ENCODE peak calls at places on chromosome 11, in four cellular contexts. One of them, this sample, is unnamed.

GRCh38 chr11:124075841-124076571 is 34.9 kb upstream of the OR10G7 start:
- DNase-seq in K562: no peak
- DNase-seq in HepG2: no peak
- DNase-seq in IMR-90: no peak
- DNase-seq in this sample: peak; percentile 3

GRCh38 chr11:109405671-109406070 is 16.3 kb upstream of the C11orf87 start:
- DNase-seq in K562: no peak
- DNase-seq in HepG2: no peak
- DNase-seq in IMR-90: peak; percentile 73
- DNase-seq in this sample: no peak

GRCh38 chr11:57649826-57650738 is at the start of gene YPEL4:
- DNase-seq in K562: peak; percentile 82
- DNase-seq in HepG2: no peak
- DNase-seq in IMR-90: peak; percentile 83
- DNase-seq in this sample: peak; percentile 57

GRCh38 chr11:64762277-64762915 is 2.6 kb upstream of the PYGM start:
- DNase-seq in K562: no peak
- DNase-seq in HepG2: no peak
- DNase-seq in IMR-90: no peak
- DNase-seq in this sample: no peak

GRCh38 chr11:4441500-4441899 is 7.6 kb upstream of the OR52K2 start:
- DNase-seq in K562: no peak
- DNase-seq in HepG2: no peak
- DNase-seq in IMR-90: no peak
- DNase-seq in this sample: no peak

GRCh38 chr11:33722579-33723234 is 13.5 kb downstream of the CD59 start:
- DNase-seq in K562: peak; percentile 45
- DNase-seq in HepG2: no peak
- DNase-seq in IMR-90: peak; percentile 80
- DNase-seq in this sample: no peak

GRCh38 chr11:57658023-57658361 is 430 bp downstream of the CLP1 start:
- DNase-seq in K562: no peak
- DNase-seq in HepG2: no peak
- DNase-seq in IMR-90: no peak
- DNase-seq in this sample: no peak

GRCh38 chr11:76193219-76193618 is 13.1 kb downstream of the WNT11 start:
- DNase-seq in K562: peak; percentile 72
- DNase-seq in HepG2: no peak
- DNase-seq in IMR-90: no peak
- DNase-seq in this sample: no peak

GRCh38 chr11:10387209-10388083 is 67.6 kb upstream of the AMPD3 start:
- DNase-seq in K562: no peak
- DNase-seq in HepG2: no peak
- DNase-seq in IMR-90: peak; percentile 92
- DNase-seq in this sample: no peak

GRCh38 chr11:86795962-86796361 is 4.4 kb upstream of the PRSS23 start:
- DNase-seq in K562: no peak
- DNase-seq in HepG2: no peak
- DNase-seq in IMR-90: no peak
- DNase-seq in this sample: no peak

GRCh38 chr11:58949184-58949583 is 9.9 kb downstream of the GLYATL1 start:
- DNase-seq in K562: no peak
- DNase-seq in HepG2: no peak
- DNase-seq in IMR-90: no peak
- DNase-seq in this sample: no peak

GRCh38 chr11:819943-820649 is 1.4 kb downstream of the PNPLA2 start:
- DNase-seq in K562: peak; percentile 77
- DNase-seq in HepG2: peak; percentile 94
- DNase-seq in IMR-90: peak; percentile 59
- DNase-seq in this sample: peak; percentile 92

GRCh38 chr11:33692013-33692504 is 8.6 kb downstream of the C11orf91 start:
- DNase-seq in K562: no peak
- DNase-seq in HepG2: peak; percentile 76
- DNase-seq in IMR-90: peak; percentile 98
- DNase-seq in this sample: peak; percentile 69

GRCh38 chr11:6579681-6580080 is 23.7 kb downstream of the RRP8 start:
- DNase-seq in K562: no peak
- DNase-seq in HepG2: no peak
- DNase-seq in IMR-90: no peak
- DNase-seq in this sample: no peak

GRCh38 chr11:120608760-120609211 is 97.2 kb downstream of the GRIK4 start:
- DNase-seq in K562: no peak
- DNase-seq in HepG2: no peak
- DNase-seq in IMR-90: no peak
- DNase-seq in this sample: no peak

GRCh38 chr11:131977854-131978253 is 607.4 kb downstream of the NTM start:
- DNase-seq in K562: no peak
- DNase-seq in HepG2: no peak
- DNase-seq in IMR-90: peak; percentile 77
- DNase-seq in this sample: no peak
- TF ChIP-seq MAZ in K562: no peak
- TF ChIP-seq MAZ in HepG2: no peak
- TF ChIP-seq MAZ in IMR-90: no peak
- TF ChIP-seq MAZ in this sample: no peak

GRCh38 chr11:114273890-114274635 is 22.1 kb upstream of the NNMT start:
- DNase-seq in K562: no peak
- DNase-seq in HepG2: no peak
- DNase-seq in IMR-90: no peak
- DNase-seq in this sample: no peak

GRCh38 chr11:114274637-114275036 is 21.6 kb upstream of the NNMT start:
- DNase-seq in K562: no peak
- DNase-seq in HepG2: no peak
- DNase-seq in IMR-90: no peak
- DNase-seq in this sample: no peak

GRCh38 chr11:114277637-114278341 is 18.4 kb upstream of the NNMT start:
- DNase-seq in K562: no peak
- DNase-seq in HepG2: no peak
- DNase-seq in IMR-90: no peak
- DNase-seq in this sample: no peak

GRCh38 chr11:114275295-114275694 is 20.9 kb upstream of the NNMT start:
- DNase-seq in K562: no peak
- DNase-seq in HepG2: no peak
- DNase-seq in IMR-90: no peak
- DNase-seq in this sample: no peak

DNA sequence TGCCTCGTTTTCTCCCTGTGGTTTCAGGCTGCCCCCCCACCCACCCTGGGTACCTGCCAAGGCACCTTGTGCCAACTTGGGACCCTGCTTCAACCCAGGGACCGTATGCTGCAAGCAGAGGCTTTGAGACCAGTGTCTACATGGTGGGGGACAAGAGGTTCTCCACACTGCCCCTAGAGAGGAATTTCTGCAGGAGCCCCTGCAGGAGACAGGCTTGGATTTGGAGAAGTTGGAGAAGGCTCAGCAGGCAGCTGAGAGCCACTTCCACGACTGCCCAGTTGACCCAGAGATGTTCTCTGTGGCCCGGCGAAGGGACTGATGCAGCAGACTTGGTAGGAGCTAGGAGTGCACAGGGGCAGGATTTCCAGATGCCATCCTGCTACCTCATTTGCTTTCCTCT is 20.1 kb upstream of the NNMT start:
- DNase-seq in K562: no peak
- DNase-seq in HepG2: no peak
- DNase-seq in IMR-90: no peak
- DNase-seq in this sample: no peak
- TF ChIP-seq MAZ in K562: no peak
- TF ChIP-seq MAZ in HepG2: no peak
- TF ChIP-seq MAZ in IMR-90: no peak
- TF ChIP-seq MAZ in this sample: no peak

DNA sequence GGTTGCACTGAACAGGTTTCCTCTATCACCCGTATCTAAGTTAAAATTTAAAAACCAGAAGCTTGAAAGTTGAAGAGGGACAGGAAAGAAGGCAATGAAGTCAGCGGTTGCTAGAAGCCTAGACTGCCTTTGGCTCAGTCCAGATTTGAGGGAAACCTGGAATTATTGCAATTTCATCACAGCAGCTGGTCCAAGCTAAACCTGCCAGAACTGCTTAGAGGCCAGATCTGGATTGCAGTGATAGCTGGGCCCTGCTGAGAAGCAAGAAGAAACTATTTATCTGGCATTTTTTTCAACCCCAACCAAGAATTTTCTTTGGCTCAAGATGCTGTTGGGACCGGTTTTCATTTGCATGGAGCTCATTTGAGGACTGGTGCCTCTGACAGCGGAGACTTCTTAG is 121.5 kb upstream of the TEAD1 start:
- DNase-seq in K562: no peak
- DNase-seq in HepG2: no peak
- DNase-seq in IMR-90: peak; percentile 90
- DNase-seq in this sample: no peak
- TF ChIP-seq MAZ in K562: no peak
- TF ChIP-seq MAZ in HepG2: no peak
- TF ChIP-seq MAZ in IMR-90: no peak
- TF ChIP-seq MAZ in this sample: no peak

GRCh38 chr11:65865550-65866172 is 5.4 kb downstream of the MUS81 start:
- DNase-seq in K562: no peak
- DNase-seq in HepG2: no peak
- DNase-seq in IMR-90: no peak
- DNase-seq in this sample: no peak

GRCh38 chr11:65866524-65867283 is 5.9 kb downstream of the EFEMP2 start:
- DNase-seq in K562: no peak
- DNase-seq in HepG2: no peak
- DNase-seq in IMR-90: no peak
- DNase-seq in this sample: no peak

GRCh38 chr11:65863889-65864757 is 3.9 kb downstream of the MUS81 start:
- DNase-seq in K562: no peak
- DNase-seq in HepG2: no peak
- DNase-seq in IMR-90: no peak
- DNase-seq in this sample: no peak

GRCh38 chr11:65862941-65863888 is 3.0 kb downstream of the MUS81 start:
- DNase-seq in K562: no peak
- DNase-seq in HepG2: no peak
- DNase-seq in IMR-90: no peak
- DNase-seq in this sample: no peak

DNA sequence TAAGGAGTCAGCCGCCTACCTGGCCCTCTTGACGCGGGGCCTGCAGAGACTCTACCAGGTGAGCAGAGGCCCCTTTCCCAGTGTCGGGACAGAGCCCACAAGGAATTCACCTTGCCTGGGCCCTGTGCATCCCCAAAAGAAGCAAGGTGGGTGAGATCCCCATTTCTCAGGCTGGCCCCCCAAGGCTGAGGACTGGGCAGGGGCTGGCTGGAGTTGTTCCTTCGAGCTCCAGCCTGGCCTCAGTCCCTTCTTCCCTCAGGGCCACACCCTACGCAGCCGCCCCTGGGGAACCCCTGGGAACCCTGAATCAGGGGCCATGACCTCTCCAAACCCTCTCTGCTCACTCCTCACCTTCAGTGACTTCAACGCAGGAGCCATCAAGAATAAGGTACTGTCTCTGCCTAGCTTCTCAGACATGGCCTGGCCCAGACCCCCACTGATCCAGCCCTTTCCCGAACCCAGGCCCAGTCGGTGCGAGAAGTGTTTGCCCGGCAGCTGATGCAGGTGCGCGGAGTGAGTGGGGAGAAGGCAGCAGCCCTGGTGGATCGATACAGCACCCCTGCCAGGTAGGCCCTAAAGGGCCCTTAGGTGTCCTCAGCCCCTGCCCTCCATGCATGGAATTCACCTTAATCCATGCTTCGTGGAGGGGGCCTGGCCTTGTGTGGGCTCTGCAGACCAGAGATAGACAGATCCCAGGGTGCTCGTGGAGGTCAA is 4.7 kb downstream of the MUS81 start:
- DNase-seq in K562: no peak
- DNase-seq in HepG2: no peak
- DNase-seq in IMR-90: no peak
- DNase-seq in this sample: no peak
- TF ChIP-seq MAZ in K562: no peak
- TF ChIP-seq MAZ in HepG2: no peak
- TF ChIP-seq MAZ in IMR-90: no peak
- TF ChIP-seq MAZ in this sample: no peak

This sample was measured in A549.